ENCODE peak calls at places on chromosome 3, in five cellular contexts. H is ovary, J is endodermal cell, F is uterus, I is heart left ventricle. L is an unnamed sample.

GRCh38 chr3:135499426-135499825 is 466.1 kb upstream of the PPP2R3A start:
- DNase-seq in H (no peak), J (no peak), F (no peak), I (no peak), L (no peak)

GRCh38 chr3:43776101-43776500 is 85.4 kb downstream of the ABHD5 start:
- DNase-seq in H (no peak), J (peak), F (no peak), I (no peak), L (no peak)

GRCh38 chr3:100463002-100463401 is 29.4 kb upstream of the TMEM45A start:
- DNase-seq in H (no peak), J (peak), F (no peak), I (no peak), L (no peak)

GRCh38 chr3:140292154-140292553 is 357.2 kb downstream of the CLSTN2 start:
- DNase-seq in H (no peak), J (no peak), F (no peak), I (no peak), L (no peak)

GRCh38 chr3:45679805-45680204 is 9.4 kb upstream of the SACM1L start:
- DNase-seq in H (no peak), J (peak), F (no peak), I (no peak), L (no peak)

GRCh38 chr3:111728566-111728935 is 130.5 kb upstream of the PHLDB2 start:
- DNase-seq in H (no peak), J (no peak), F (no peak), I (no peak), L (no peak)

GRCh38 chr3:23702198-23702597 is 103.6 kb upstream of the UBE2E1 start:
- DNase-seq in H (no peak), J (peak), F (no peak), I (no peak), L (no peak)

GRCh38 chr3:105322570-105323273 is 44.0 kb upstream of the ALCAM start:
- DNase-seq in H (no peak), J (no peak), F (no peak), I (no peak), L (no peak)

GRCh38 chr3:189572249-189572648 is 58.9 kb upstream of the TP63 start:
- DNase-seq in H (no peak), J (no peak), F (no peak), I (no peak), L (no peak)

GRCh38 chr3:195914648-195915473 is 6.5 kb upstream of the TNK2 start:
- DNase-seq in H (peak), J (peak), F (peak), I (peak), L (peak)

GRCh38 chr3:22360977-22361376 is 610.0 kb upstream of the ZNF385D start:
- DNase-seq in H (no peak), J (no peak), F (no peak), I (no peak), L (no peak)

GRCh38 chr3:160226026-160226739 is 961 bp downstream of the C3orf80 start:
- DNase-seq in H (no peak), J (peak), F (no peak), I (no peak), L (no peak)

GRCh38 chr3:109177888-109178287 is 41.4 kb downstream of the C3orf85 start:
- DNase-seq in H (no peak), J (no peak), F (no peak), I (no peak), L (no peak)

GRCh38 chr3:31936661-31937060 is 44.4 kb downstream of the OSBPL10 start:
- DNase-seq in H (no peak), J (no peak), F (no peak), I (no peak), L (no peak)

GRCh38 chr3:4582634-4583033 is 89.5 kb downstream of the ITPR1 start:
- DNase-seq in H (no peak), J (no peak), F (no peak), I (no peak), L (no peak)

GRCh38 chr3:126618760-126619159 is 36.2 kb downstream of the TXNRD3 start:
- DNase-seq in H (no peak), J (no peak), F (no peak), I (no peak), L (no peak)

GRCh38 chr3:63029921-63030320 is 154.7 kb upstream of the CADPS start:
- DNase-seq in H (no peak), J (no peak), F (no peak), I (no peak), L (no peak)

GRCh38 chr3:150030841-150031240 is 60.1 kb upstream of the PFN2 start:
- DNase-seq in H (no peak), J (no peak), F (no peak), I (no peak), L (no peak)

GRCh38 chr3:141405025-141405424 is 36.7 kb downstream of the ZBTB38 start:
- DNase-seq in H (no peak), J (no peak), F (no peak), I (no peak), L (no peak)

GRCh38 chr3:127209840-127210653 is 17.1 kb downstream of the PRR23E start:
- DNase-seq in H (no peak), J (peak), F (no peak), I (no peak), L (no peak)

GRCh38 chr3:169404491-169404890 is 259.0 kb downstream of the MECOM start:
- DNase-seq in H (no peak), J (peak), F (no peak), I (no peak), L (no peak)

GRCh38 chr3:40623567-40623966 is 98.8 kb downstream of the ZNF621 start:
- DNase-seq in H (no peak), J (no peak), F (no peak), I (peak), L (no peak)

GRCh38 chr3:197242784-197243432 is 55.5 kb downstream of the DLG1 start:
- DNase-seq in H (no peak), J (no peak), F (no peak), I (no peak), L (no peak)

GRCh38 chr3:64224826-64225606 is at the start of gene PRICKLE2:
- DNase-seq in H (peak), J (peak), F (peak), I (peak), L (peak)

GRCh38 chr3:50213383-50213782 is 8.3 kb downstream of the SLC38A3 start:
- DNase-seq in H (no peak), J (no peak), F (no peak), I (no peak), L (no peak)

GRCh38 chr3:10638466-10638865 is 133.1 kb upstream of the ATP2B2 start:
- DNase-seq in H (no peak), J (no peak), F (no peak), I (no peak), L (no peak)

GRCh38 chr3:45123030-45123429 is 23.1 kb downstream of the CDCP1 start:
- DNase-seq in H (no peak), J (no peak), F (no peak), I (no peak), L (no peak)

GRCh38 chr3:23217872-23218554 is 14.9 kb downstream of the UBE2E2 start:
- DNase-seq in H (no peak), J (no peak), F (no peak), I (no peak), L (no peak)

GRCh38 chr3:196753201-196753600 is 13.5 kb downstream of the PAK2 start:
- DNase-seq in H (no peak), J (no peak), F (no peak), I (no peak), L (no peak)

GRCh38 chr3:38800511-38800910 is 15.5 kb downstream of the SCN10A start:
- DNase-seq in H (no peak), J (no peak), F (no peak), I (no peak), L (no peak)

GRCh38 chr3:37171144-37171543 is 3.2 kb downstream of the LRRFIP2 start:
- DNase-seq in H (no peak), J (no peak), F (no peak), I (peak), L (peak)

GRCh38 chr3:37170097-37170496 is 4.3 kb downstream of the LRRFIP2 start:
- DNase-seq in H (no peak), J (no peak), F (no peak), I (no peak), L (no peak)

GRCh38 chr3:37174532-37175126 is at the start of gene LRRFIP2:
- DNase-seq in H (no peak), J (no peak), F (no peak), I (no peak), L (no peak)

GRCh38 chr3:37170513-37170912 is 3.9 kb downstream of the LRRFIP2 start:
- DNase-seq in H (no peak), J (no peak), F (no peak), I (no peak), L (no peak)

GRCh38 chr3:37173806-37174205 is 576 bp downstream of the LRRFIP2 start:
- DNase-seq in H (no peak), J (no peak), F (no peak), I (no peak), L (no peak)
- H3K27ac ChIP-seq in H (no peak), J (no peak), F (peak), I (peak), L (peak)

GRCh38 chr3:101819649-101820202 is 29.6 kb upstream of the NFKBIZ start:
- DNase-seq in H (no peak), J (no peak), F (no peak), I (no peak), L (no peak)
- TF ChIP-seq CTCF in H (no peak), J (no peak), F (no peak), I (no peak), L (no peak)

GRCh38 chr3:119644481-119644880 is 15.9 kb downstream of the POPDC2 start:
- DNase-seq in H (no peak), J (no peak), F (no peak), I (no peak), L (no peak)
- H3K27ac ChIP-seq in H (no peak), J (no peak), F (no peak), I (peak), L (peak)

DNA sequence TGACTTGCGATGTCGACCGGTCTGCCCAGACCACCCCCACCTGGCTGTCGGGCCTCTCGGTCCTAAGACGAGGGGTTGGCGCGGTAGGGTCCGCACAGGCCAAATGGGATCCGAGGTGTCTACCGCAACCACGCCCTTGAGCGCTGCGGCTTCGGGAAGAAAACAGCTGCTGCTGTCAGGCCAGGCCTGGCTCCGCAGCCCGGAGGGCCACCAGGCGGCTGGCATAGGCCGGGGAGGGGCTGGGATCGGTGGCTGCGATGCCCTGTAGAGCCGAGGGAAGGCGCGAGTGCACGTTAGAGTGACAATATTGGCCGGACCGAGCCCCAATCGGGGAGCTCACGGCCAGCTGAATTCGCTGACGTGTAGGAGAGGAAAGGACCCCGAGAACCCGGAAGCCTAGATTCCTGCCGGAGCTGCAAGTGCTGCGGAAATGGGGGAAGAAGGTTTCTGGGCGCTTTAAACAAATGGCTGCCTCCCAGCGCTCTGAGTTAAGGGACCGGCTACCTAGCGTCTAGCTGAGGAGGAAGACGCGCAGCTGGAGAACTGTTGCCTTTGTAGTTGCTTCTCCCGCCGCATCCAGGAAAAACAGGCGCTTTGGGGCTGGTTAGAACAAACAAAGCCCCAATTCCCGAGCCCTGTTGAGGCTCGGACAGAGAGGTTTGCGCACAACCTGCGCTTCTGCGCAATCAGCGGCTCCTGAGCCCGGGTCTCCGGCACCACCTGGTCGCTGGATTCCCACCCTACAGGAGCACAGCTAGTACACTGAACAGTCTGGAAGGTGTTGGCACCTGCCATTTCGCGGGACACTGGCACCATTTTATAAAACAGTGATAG is 14.0 kb downstream of the ZIC4 start:
- DNase-seq in H (no peak), J (peak), F (no peak), I (no peak), L (peak)
- TF ChIP-seq CTCF in H (no peak), J (peak), F (no peak), I (no peak), L (peak)

GRCh38 chr3:33956211-33956610 is 157.8 kb downstream of the PDCD6IP start:
- DNase-seq in H (no peak), J (no peak), F (no peak), I (no peak), L (no peak)

GRCh38 chr3:33949074-33949473 is 150.6 kb downstream of the PDCD6IP start:
- DNase-seq in H (no peak), J (no peak), F (no peak), I (no peak), L (no peak)

GRCh38 chr3:33957176-33957575 is 158.7 kb downstream of the PDCD6IP start:
- DNase-seq in H (no peak), J (no peak), F (no peak), I (no peak), L (no peak)

GRCh38 chr3:33954956-33955355 is 156.5 kb downstream of the PDCD6IP start:
- DNase-seq in H (no peak), J (peak), F (no peak), I (no peak), L (no peak)
- H3K27ac ChIP-seq in H (no peak), J (no peak), F (no peak), I (no peak), L (no peak)

GRCh38 chr3:165254812-165255211 is 58.6 kb upstream of the SLITRK3 start:
- DNase-seq in H (no peak), J (no peak), F (no peak), I (no peak), L (no peak)
- TF ChIP-seq CTCF in H (no peak), J (peak), F (peak), I (no peak), L (peak)

GRCh38 chr3:119294889-119295769 is 946 bp downstream of the ARHGAP31 start:
- DNase-seq in H (peak), J (peak), F (peak), I (peak), L (no peak)
- H3K27ac ChIP-seq in H (peak), J (no peak), F (peak), I (peak), L (peak)

GRCh38 chr3:25548836-25549235 is 115.9 kb downstream of the TOP2B start:
- DNase-seq in H (no peak), J (no peak), F (no peak), I (no peak), L (no peak)
- TF ChIP-seq CTCF in H (no peak), J (peak), F (no peak), I (no peak), L (no peak)

GRCh38 chr3:128482175-128482856 is 10.7 kb downstream of the GATA2 start:
- DNase-seq in H (no peak), J (peak), F (no peak), I (no peak), L (peak)
- H3K27ac ChIP-seq in H (no peak), J (no peak), F (peak), I (peak), L (no peak)

GRCh38 chr3:152547153-152547552 is 278.4 kb downstream of the MBNL1 start:
- DNase-seq in H (no peak), J (no peak), F (no peak), I (no peak), L (no peak)

GRCh38 chr3:152554980-152555379 is 280.0 kb upstream of the P2RY1 start:
- DNase-seq in H (no peak), J (no peak), F (no peak), I (peak), L (no peak)

DNA sequence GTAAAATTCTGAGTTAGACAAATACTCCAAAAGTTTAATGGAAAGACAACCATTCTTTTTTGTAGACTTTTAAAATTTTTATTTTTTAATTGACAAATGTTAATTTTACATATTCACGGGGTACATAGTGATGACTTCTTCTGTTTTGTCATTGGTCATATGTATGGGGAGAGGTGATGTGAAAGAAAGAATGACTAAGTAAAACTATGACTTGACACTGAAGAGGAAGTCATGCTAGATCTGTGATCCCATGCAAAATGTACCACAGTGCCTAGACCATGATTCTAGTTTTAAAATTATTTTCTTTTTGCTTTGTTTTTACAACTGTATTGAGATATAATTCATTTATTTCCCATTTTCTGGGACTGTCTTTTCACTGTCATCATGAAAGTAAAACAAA is 281.6 kb downstream of the MBNL1 start:
- DNase-seq in H (no peak), J (no peak), F (no peak), I (no peak), L (no peak)
- TF ChIP-seq CTCF in H (no peak), J (no peak), F (no peak), I (no peak), L (no peak)

L was measured in psoas muscle.